ENCODE peak calls at places on chromosomes 4 and X, in five cellular contexts. One of them, this sample, is unnamed.

GRCh38 chr4:51842554-51843308 is at the start of gene DCUN1D4:
- DNase-seq in effector CD4-positive, alpha-beta T cell: peak
- DNase-seq in KBM-7: peak
- DNase-seq in nucleus accumbens: peak
- DNase-seq in MV-4-11: peak
- DNase-seq in this sample: peak

GRCh38 chrX:67408423-67409079 is 135.3 kb upstream of the AR start:
- DNase-seq in nucleus accumbens: no peak
- DNase-seq in MV-4-11: no peak
- DNase-seq in KBM-7: no peak
- DNase-seq in effector CD4-positive, alpha-beta T cell: no peak
- DNase-seq in this sample: no peak

GRCh38 chr4:169137555-169137920 is 127.5 kb upstream of the CBR4 start:
- DNase-seq in nucleus accumbens: no peak
- DNase-seq in MV-4-11: no peak
- DNase-seq in effector CD4-positive, alpha-beta T cell: no peak
- DNase-seq in KBM-7: no peak
- DNase-seq in this sample: no peak

GRCh38 chr4:112908511-112908910 is 140.9 kb upstream of the ANK2 start:
- DNase-seq in effector CD4-positive, alpha-beta T cell: no peak
- DNase-seq in MV-4-11: no peak
- DNase-seq in nucleus accumbens: no peak
- DNase-seq in KBM-7: no peak
- DNase-seq in this sample: no peak

GRCh38 chr4:152259866-152260265 is 276.0 kb downstream of the FBXW7 start:
- DNase-seq in KBM-7: no peak
- DNase-seq in nucleus accumbens: no peak
- DNase-seq in MV-4-11: no peak
- DNase-seq in effector CD4-positive, alpha-beta T cell: no peak
- DNase-seq in this sample: no peak

GRCh38 chrX:156004256-156004655 is 6.8 kb downstream of the IL9R start:
- DNase-seq in KBM-7: no peak
- DNase-seq in MV-4-11: no peak
- DNase-seq in effector CD4-positive, alpha-beta T cell: no peak
- DNase-seq in nucleus accumbens: no peak
- DNase-seq in this sample: no peak

GRCh38 chr4:41213563-41214157 is 682 bp downstream of the APBB2 start:
- DNase-seq in nucleus accumbens: no peak
- DNase-seq in effector CD4-positive, alpha-beta T cell: no peak
- DNase-seq in MV-4-11: no peak
- DNase-seq in KBM-7: no peak
- DNase-seq in this sample: no peak

GRCh38 chr4:189502841-189503240 is 437.8 kb upstream of the FRG1 start:
- DNase-seq in MV-4-11: no peak
- DNase-seq in effector CD4-positive, alpha-beta T cell: no peak
- DNase-seq in nucleus accumbens: no peak
- DNase-seq in KBM-7: no peak
- DNase-seq in this sample: no peak

GRCh38 chr4:94551616-94552564 is 100.1 kb downstream of the PDLIM5 start:
- DNase-seq in nucleus accumbens: no peak
- DNase-seq in effector CD4-positive, alpha-beta T cell: no peak
- DNase-seq in KBM-7: no peak
- DNase-seq in MV-4-11: no peak
- DNase-seq in this sample: no peak

GRCh38 chr4:189385098-189385497 is 555.6 kb upstream of the FRG1 start:
- DNase-seq in effector CD4-positive, alpha-beta T cell: no peak
- DNase-seq in nucleus accumbens: no peak
- DNase-seq in KBM-7: no peak
- DNase-seq in MV-4-11: no peak
- DNase-seq in this sample: no peak

GRCh38 chr4:152935661-152936445 is at the start of gene FHDC1:
- DNase-seq in effector CD4-positive, alpha-beta T cell: no peak
- DNase-seq in nucleus accumbens: no peak
- DNase-seq in KBM-7: peak
- DNase-seq in MV-4-11: no peak
- DNase-seq in this sample: peak

GRCh38 chr4:81688085-81688484 is 216.4 kb upstream of the RASGEF1B start:
- DNase-seq in KBM-7: no peak
- DNase-seq in MV-4-11: no peak
- DNase-seq in effector CD4-positive, alpha-beta T cell: no peak
- DNase-seq in nucleus accumbens: no peak
- DNase-seq in this sample: no peak

This sample was measured in LNCaP clone FGC.